ENCODE peak calls at places on chromosomes 3 and 15, in nine cellular contexts. U, V, Y, B, R, L, P, W and E are unnamed samples.

GRCh38 chr3:143450656-143451055 is 331.1 kb downstream of the CHST2 start:
- DNase-seq in B (no peak), R (no peak), L (no peak), Y (no peak), U (no peak), W (no peak), P (no peak), V (no peak), E (no peak)

GRCh38 chr15:73021139-73021621 is 31.1 kb upstream of the NEO1 start:
- DNase-seq in P (no peak), W (no peak), B (no peak), L (no peak), R (peak; percentile 46), U (no peak), Y (no peak), V (no peak), E (no peak)

GRCh38 chr15:85329561-85330421 is 50.6 kb upstream of the AKAP13 start:
- DNase-seq in R (no peak), U (no peak), P (no peak), W (peak; percentile 57), L (peak; percentile 77), B (no peak), V (peak; percentile 76), Y (no peak), E (no peak)

GRCh38 chr3:71652786-71653419 is 69.4 kb upstream of the FOXP1 start:
- DNase-seq in U (peak; percentile 19), B (peak; percentile 26), L (peak; percentile 67), P (no peak), Y (peak; percentile 21), W (no peak), R (peak; percentile 50), V (peak; percentile 43), E (no peak)

GRCh38 chr3:134749802-134750553 is 45.1 kb upstream of the EPHB1 start:
- DNase-seq in R (no peak), U (no peak), B (no peak), L (no peak), V (no peak), W (no peak), P (no peak), Y (no peak), E (no peak)

GRCh38 chr3:127739347-127740135 is 66.8 kb downstream of the ABTB1 start:
- DNase-seq in Y (no peak), W (peak; percentile 23), U (no peak), P (no peak), R (no peak), V (no peak), L (no peak), B (no peak), E (no peak)

GRCh38 chr3:146968204-146968651 is 363.1 kb upstream of the PLSCR5 start:
- DNase-seq in R (no peak), L (no peak), B (no peak), P (no peak), Y (peak; percentile 79), W (no peak), U (no peak), V (no peak), E (peak; percentile 42)

GRCh38 chr3:151328298-151329036 is 882 bp downstream of the P2RY13 start:
- DNase-seq in B (no peak), V (no peak), U (no peak), L (peak; percentile 44), P (no peak), R (no peak), W (no peak), Y (no peak), E (no peak)

GRCh38 chr3:135325096-135325495 is 530.0 kb downstream of the EPHB1 start:
- DNase-seq in R (no peak), W (no peak), V (no peak), Y (no peak), U (no peak), P (no peak), L (no peak), B (no peak), E (no peak)

GRCh38 chr15:61841461-61841860 is 218.8 kb downstream of the VPS13C start:
- DNase-seq in L (peak; percentile 4), Y (no peak), W (no peak), R (no peak), U (no peak), V (no peak), B (no peak), P (no peak), E (no peak)

GRCh38 chr3:185722920-185723319 is 101.9 kb downstream of the IGF2BP2 start:
- DNase-seq in B (no peak), L (no peak), V (no peak), R (no peak), Y (no peak), P (no peak), W (no peak), U (no peak), E (no peak)

GRCh38 chr3:33942483-33943150 is 144.2 kb downstream of the PDCD6IP start:
- DNase-seq in R (no peak), L (no peak), W (no peak), U (no peak), P (no peak), V (no peak), Y (no peak), B (no peak), E (no peak)

GRCh38 chr3:15339786-15340215 is 7.4 kb upstream of the SH3BP5 start:
- DNase-seq in U (no peak), V (no peak), L (peak; percentile 50), W (no peak), Y (no peak), B (no peak), P (no peak), R (no peak), E (no peak)

GRCh38 chr3:72123908-72124441 is 339.0 kb upstream of the PROK2 start:
- DNase-seq in U (peak; percentile 94), V (peak; percentile 45), R (no peak), P (no peak), B (peak; percentile 90), L (no peak), Y (peak; percentile 91), W (no peak), E (peak; percentile 20)

DNA sequence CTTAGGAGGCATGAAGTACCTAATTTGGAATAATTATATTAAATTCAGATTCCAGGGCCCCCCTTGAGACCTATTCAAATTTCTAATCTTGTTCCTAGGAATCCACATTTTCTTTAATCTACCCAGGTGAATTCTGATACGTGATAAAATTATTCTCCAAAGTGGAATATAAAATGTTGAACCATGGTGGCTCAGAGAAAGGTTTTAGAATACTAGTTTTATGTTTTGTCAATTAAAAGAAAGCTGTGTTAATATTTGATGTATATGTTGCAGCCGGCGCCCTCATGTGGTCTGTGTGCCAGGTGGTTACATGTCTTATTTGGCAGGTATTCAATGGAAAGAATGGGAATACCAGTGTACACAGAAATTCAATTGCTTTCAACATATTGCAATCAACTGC is 321.8 kb downstream of the FEZF2 start:
- DNase-seq in P (no peak), Y (no peak), U (no peak), R (peak; percentile 37), B (no peak), V (no peak), L (peak; percentile 4), W (peak; percentile 70), E (no peak)
- TF ChIP-seq CTCF in P (no peak), Y (peak; percentile 10), U (no peak), R (peak; percentile 32), B (no peak), V (no peak), L (no peak), W (peak; percentile 67), E (peak; percentile 22)

DNA sequence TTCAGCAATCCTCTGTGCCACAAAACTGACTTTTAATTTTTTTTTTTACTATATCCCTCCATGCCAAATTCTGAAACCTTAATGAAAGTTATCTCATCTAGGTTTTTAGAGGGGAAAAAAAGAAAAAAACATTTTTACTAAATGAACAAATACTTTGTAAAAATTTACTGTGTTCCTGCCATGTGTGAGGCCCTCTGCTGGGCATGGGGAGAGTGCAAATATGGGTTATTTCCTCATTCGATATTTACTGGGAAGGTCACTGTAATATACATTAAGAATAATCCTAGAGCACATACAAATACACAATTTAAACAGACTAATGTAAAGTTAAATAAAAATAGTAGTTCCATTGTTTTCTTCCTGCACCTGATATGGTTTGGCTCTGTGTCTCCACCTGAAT is 215.0 kb downstream of the GRM7 start:
- DNase-seq in V (no peak), R (no peak), P (no peak), B (no peak), Y (no peak), L (peak; percentile 2), W (no peak), U (no peak), E (no peak)
- TF ChIP-seq CTCF in V (peak; percentile 30), R (no peak), P (no peak), B (no peak), Y (no peak), L (peak; percentile 19), W (no peak), U (no peak), E (no peak)

DNA sequence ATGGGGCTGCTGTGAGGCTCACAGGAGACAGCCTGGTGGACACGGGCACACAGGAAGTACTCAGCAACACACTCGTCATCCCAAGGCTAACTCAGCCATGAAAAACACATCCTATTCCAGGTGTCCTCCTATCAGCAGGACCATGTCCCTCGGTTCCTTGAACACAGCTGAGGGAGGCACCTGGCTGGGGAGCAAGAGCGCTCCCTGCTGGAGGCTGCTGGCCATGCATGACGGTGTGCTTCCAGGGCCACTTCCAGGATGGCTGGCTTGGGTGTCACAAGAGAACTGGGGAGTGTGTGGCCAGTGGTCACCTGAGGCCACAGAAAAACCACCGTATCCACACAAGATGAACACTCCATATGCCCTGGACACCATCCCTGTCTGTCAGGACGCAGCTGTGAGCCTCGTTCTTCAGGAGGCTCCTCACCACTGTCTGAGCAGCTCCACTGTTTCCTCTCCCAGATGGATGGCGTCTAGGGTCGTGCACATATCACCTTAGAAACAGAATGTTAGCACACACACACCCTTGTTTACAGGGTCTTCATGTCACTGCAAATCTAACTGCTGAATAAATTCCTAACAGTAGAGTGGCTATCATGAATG is 31.0 kb downstream of the POC1A start:
- DNase-seq in L (peak; percentile 80), R (peak; percentile 80), W (peak; percentile 86), V (peak; percentile 88), B (peak; percentile 51), U (peak; percentile 60), P (peak; percentile 90), Y (no peak), E (peak; percentile 23)
- TF ChIP-seq CTCF in L (peak; percentile 96), R (peak; percentile 99), W (peak; percentile 93), V (peak; percentile 98), B (no peak), U (peak; percentile 95), P (peak; percentile 88), Y (peak; percentile 98), E (peak; percentile 99)

GRCh38 chr3:99614768-99615167 is 23.6 kb upstream of the COL8A1 start:
- DNase-seq in W (no peak), R (no peak), B (no peak), U (no peak), L (no peak), P (no peak), V (no peak), Y (no peak), E (no peak)

GRCh38 chr3:99620976-99621375 is 17.4 kb upstream of the COL8A1 start:
- DNase-seq in L (no peak), U (no peak), R (no peak), P (no peak), Y (no peak), B (no peak), V (no peak), W (no peak), E (peak; percentile 42)

GRCh38 chr3:99624536-99625236 is 13.7 kb upstream of the COL8A1 start:
- DNase-seq in Y (no peak), V (no peak), B (no peak), W (no peak), L (no peak), U (no peak), P (no peak), R (no peak), E (no peak)

GRCh38 chr3:99625237-99625622 is 13.2 kb upstream of the COL8A1 start:
- DNase-seq in V (no peak), U (no peak), L (no peak), R (no peak), Y (no peak), P (no peak), W (no peak), B (no peak), E (no peak)

GRCh38 chr3:99620077-99620476 is 18.3 kb upstream of the COL8A1 start:
- DNase-seq in U (no peak), V (no peak), R (no peak), W (no peak), P (no peak), L (no peak), Y (no peak), B (no peak), E (no peak)
- TF ChIP-seq CTCF in U (no peak), V (no peak), R (no peak), W (no peak), P (no peak), L (no peak), Y (no peak), B (no peak), E (no peak)